ENCODE peak calls at places on chromosomes 13 and 19, in six cellular contexts. G, V, D, W, Q and C are unnamed samples.

GRCh38 chr13:110832531-110832930 is 82.3 kb downstream of the ANKRD10 start:
- DNase-seq in Q (no peak), G (no peak), D (no peak), W (no peak), V (no peak), C (no peak)

GRCh38 chr19:51000981-51001380 is 423 bp downstream of the KLK8 start:
- DNase-seq in G (no peak), W (no peak), Q (no peak), V (no peak), D (no peak), C (no peak)

GRCh38 chr19:41226053-41226873 is 7.2 kb downstream of the AXL start:
- DNase-seq in Q (no peak), W (peak; percentile 89), D (peak; percentile 96), G (no peak), V (peak; percentile 82), C (peak; percentile 21)

GRCh38 chr19:51066816-51067215 is 1.9 kb upstream of the KLK13 start:
- DNase-seq in Q (no peak), G (no peak), V (no peak), D (no peak), W (no peak), C (no peak)

GRCh38 chr13:68714292-68714691 is 1393.3 kb upstream of the ATXN8OS start:
- DNase-seq in D (no peak), Q (no peak), W (no peak), G (no peak), V (no peak), C (no peak)

GRCh38 chr19:10812902-10813404 is 23.1 kb downstream of the TMED1 start:
- DNase-seq in V (peak; percentile 97), W (no peak), Q (no peak), D (peak; percentile 99), G (peak; percentile 85), C (no peak)

GRCh38 chr19:19064098-19064722 is 416 bp downstream of the SLC25A42 start:
- DNase-seq in V (no peak), W (no peak), Q (no peak), G (no peak), D (no peak), C (no peak)

GRCh38 chr19:48696353-48697010 is 711 bp downstream of the FUT2 start:
- DNase-seq in W (no peak), G (no peak), D (peak; percentile 43), Q (no peak), V (no peak), C (no peak)

GRCh38 chr19:39824143-39825092 is 9.5 kb downstream of the DYRK1B start:
- DNase-seq in G (peak; percentile 94), V (peak; percentile 91), W (peak; percentile 91), Q (peak; percentile 92), D (peak; percentile 97), C (peak; percentile 76)

GRCh38 chr13:41767801-41768200 is 193.1 kb downstream of the VWA8 start:
- DNase-seq in D (peak; percentile 12), V (peak; percentile 15), Q (no peak), W (no peak), G (no peak), C (no peak)

GRCh38 chr13:60047943-60048342 is 115.8 kb downstream of the DIAPH3 start:
- DNase-seq in W (no peak), V (peak; percentile 25), Q (no peak), G (no peak), D (no peak), C (no peak)

GRCh38 chr19:1221141-1221903 is 15.7 kb downstream of the STK11 start:
- DNase-seq in G (no peak), W (peak; percentile 92), Q (no peak), D (peak; percentile 63), V (peak; percentile 54), C (no peak)

DNA sequence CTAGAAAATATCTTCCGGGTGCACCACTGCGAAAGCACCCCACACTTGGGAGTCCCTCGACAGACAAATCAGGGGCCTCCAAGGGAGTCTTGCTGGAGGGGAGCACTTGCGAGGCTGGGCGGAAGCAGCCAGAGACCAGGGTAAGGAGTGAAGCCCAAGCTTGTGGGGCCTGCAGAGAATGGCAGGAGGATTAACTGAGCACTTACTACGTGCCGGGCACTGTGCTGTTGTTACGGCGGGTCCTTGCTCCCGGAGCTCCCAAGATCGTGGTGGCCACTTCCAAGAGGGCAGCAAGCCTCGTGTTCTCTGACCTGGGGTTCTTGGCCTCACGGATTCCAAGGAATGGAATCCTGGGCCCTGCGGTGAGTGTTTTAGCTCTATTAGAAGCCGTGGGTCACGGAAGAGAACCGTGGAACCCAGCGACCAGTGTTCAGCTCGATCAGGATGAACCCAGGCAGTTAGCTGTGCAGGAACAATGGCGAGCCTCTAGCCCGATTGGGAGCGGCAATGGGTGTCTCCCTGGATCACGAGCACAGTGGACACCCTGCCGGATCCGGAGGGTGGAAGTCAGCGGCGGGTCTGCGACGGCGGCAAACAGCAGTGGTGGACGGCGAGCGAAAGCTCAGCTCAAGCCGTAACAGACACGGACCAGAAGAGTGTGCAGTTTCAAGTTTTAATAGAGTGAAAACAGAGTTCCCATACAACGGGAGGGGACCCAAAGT is 9.6 kb downstream of the TTYH1 start:
- DNase-seq in D (no peak), V (no peak), W (no peak), G (no peak), Q (no peak), C (no peak)
- H3K4me1 ChIP-seq in D (no peaks in the 10 kb centered on the region), V (no peaks in the 10 kb centered on the region), W (no peaks in the 10 kb centered on the region), G (no peaks in the 10 kb centered on the region), Q (no peaks in the 10 kb centered on the region), C (no peaks in the 10 kb centered on the region)

GRCh38 chr19:36605839-36606478 is 846 bp downstream of the ZNF382 start:
- DNase-seq in D (no peak), V (no peak), G (no peak), Q (no peak), W (no peak), C (no peak)

GRCh38 chr19:36605101-36605838 is at the start of gene ZNF382:
- DNase-seq in W (peak; percentile 93), D (peak; percentile 85), Q (peak; percentile 91), V (peak; percentile 41), G (peak; percentile 94), C (peak; percentile 81)

DNA sequence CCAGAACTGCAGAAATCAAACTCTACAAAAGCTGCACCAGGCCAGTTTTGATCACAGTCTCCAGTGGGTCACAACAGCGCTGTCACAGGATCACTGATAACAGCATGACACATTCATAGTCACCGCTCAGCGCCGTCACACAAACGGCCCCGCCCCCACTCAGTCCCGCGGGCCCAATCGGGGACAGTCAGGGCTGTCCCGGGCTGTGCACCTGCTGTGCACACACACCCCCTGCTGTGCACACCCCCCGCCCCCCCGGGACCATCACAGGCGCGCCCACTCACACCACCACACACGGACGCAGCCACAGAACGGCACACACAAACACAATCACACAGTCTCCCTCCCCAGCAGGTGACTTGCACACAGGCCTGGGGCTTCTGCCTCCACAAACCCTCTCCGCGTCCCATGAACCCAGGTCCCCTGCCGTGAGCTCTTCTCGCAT is 435 bp upstream of the ZNF382 start:
- DNase-seq in Q (peak; percentile 89), W (peak; percentile 86), G (peak; percentile 93), V (peak; percentile 40), D (peak; percentile 77), C (peak; percentile 86)
- H3K9me3 ChIP-seq in Q (no peaks in the 10 kb centered on the region), W (no peaks in the 10 kb centered on the region), G (peaks cover 41% of the 10 kb centered on the region), V (peaks cover 4% of the 10 kb centered on the region), D (no peaks in the 10 kb centered on the region), C (no peaks in the 10 kb centered on the region)

GRCh38 chr19:34261335-34262109 is 7.2 kb downstream of the GARRE1 start:
- DNase-seq in D (no peak), W (no peak), V (no peak), G (no peak), Q (no peak), C (no peak)

GRCh38 chr19:34263745-34264237 is 9.4 kb downstream of the GARRE1 start:
- DNase-seq in Q (no peak), V (no peak), W (no peak), G (no peak), D (no peak), C (no peak)

GRCh38 chr19:34269081-34269480 is 14.7 kb downstream of the GARRE1 start:
- DNase-seq in G (no peak), Q (no peak), W (no peak), V (no peak), D (no peak), C (no peak)

GRCh38 chr19:34269489-34269888 is 15.1 kb downstream of the GARRE1 start:
- DNase-seq in W (no peak), V (no peak), Q (no peak), G (no peak), D (no peak), C (no peak)

DNA sequence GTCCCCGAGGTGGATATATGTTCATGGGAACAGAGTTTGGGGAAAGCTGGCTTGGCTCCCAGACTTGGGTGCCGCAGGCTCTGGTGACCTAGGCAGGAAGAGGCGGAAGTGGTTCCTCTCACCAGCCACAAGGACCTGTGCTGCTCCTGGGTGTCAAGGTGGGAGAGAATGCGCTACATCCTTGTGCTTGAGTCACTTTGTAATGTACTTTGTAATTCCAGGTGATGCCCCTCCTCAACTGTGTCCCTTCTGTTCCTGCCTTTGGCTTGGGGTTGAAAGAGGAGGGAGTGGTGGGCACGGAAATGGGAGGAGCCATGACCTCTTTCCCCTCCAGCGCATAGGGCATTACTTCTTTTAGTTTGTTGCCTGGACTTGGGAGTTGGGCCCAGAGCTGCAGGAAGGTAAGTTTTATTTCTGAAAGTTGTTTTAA is 10.9 kb downstream of the GARRE1 start:
- DNase-seq in Q (no peak), G (no peak), V (no peak), D (no peak), W (peak; percentile 66), C (no peak)
- H3K4me3 ChIP-seq in Q (no peak overlapping the region), G (peak overlapping the region; percentile 18), V (no peak overlapping the region), D (no peak overlapping the region), W (peak overlapping the region; percentile 60), C (no peak overlapping the region)

DNA sequence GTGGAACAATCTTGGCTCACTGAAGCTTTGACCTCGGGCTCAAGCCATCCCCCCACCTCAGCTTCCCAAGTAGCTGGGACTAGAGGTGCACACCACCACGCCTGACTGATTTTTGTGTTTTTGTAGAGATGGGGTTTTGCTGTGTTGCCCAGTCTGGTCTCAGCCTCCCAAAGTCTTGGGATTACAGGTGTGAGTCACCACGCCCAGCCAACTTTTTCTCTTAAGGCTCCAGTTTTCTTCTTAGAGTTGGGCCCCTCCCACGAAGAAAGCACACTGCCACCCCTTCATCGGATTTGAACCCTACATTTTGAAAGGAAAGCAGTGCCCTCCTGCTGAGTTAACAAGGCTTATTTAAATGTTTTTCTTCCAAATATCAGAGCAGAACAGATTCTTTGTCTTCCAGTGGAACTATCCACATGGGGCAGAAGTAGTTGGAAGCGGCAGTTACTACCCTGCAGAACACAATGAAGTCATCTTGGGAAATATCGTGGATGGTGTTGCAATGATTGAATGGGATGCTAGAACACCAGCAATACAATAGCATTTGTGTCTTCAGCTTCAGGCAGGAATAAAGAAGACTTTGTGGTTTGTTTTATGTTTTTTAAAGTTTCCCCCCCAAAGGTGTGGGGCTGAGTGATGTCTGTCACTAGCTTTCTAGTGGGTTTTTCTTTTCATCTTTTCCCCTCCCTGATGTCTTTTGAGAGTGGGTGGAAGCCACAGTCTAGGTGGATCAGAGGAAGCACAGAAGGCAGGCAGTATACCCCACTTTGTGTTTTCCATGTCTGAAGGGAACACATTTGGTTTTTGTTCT is 8.9 kb downstream of the ACTN4 start:
- DNase-seq in Q (peak; percentile 66), G (no peak), W (no peak), D (peak; percentile 79), V (peak; percentile 63), C (peak; percentile 92)
- H3K4me1 ChIP-seq in Q (peaks cover 42% of the 10 kb centered on the region), G (peaks cover 93% of the 10 kb centered on the region), W (peaks cover 45% of the 10 kb centered on the region), D (peaks cover 91% of the 10 kb centered on the region), V (peaks cover 50% of the 10 kb centered on the region), C (peaks cover 58% of the 10 kb centered on the region)